ENCODE peak calls at places on chromosomes 16 and 17, in nine cellular contexts. V is H9, Z is bronchial epithelial cell, N is keratinocyte, G is HFF-Myc, R is nephron progenitor cell, D is astrocyte, I is dorsolateral prefrontal cortex, H is GM23338. F is an unnamed sample.
A peak's percentile ranks its signal among the peaks of the same experiment; 100 is the strongest.

GRCh38 chr17:19933221-19933620 is 44.4 kb downstream of the AKAP10 start:
- DNase-seq in V (no peak), Z (no peak), N (no peak), G (no peak), R (no peak), D (peak; percentile 25), I (no peak), H (no peak), F (no peak)

GRCh38 chr16:72873853-72874252 is 174.1 kb downstream of the ZFHX3 start:
- DNase-seq in V (no peak), Z (no peak), N (no peak), G (no peak), R (no peak), D (no peak), I (no peak), H (no peak), F (no peak)

GRCh38 chr17:66633322-66633965 is 201.5 kb upstream of the CACNG5 start:
- DNase-seq in V (no peak), Z (no peak), N (no peak), G (no peak), R (no peak), D (peak; percentile 39), I (no peak), H (no peak), F (no peak)

GRCh38 chr17:81419886-81420768 is 24.9 kb downstream of the BAHCC1 start:
- DNase-seq in V (no peak), Z (no peak), N (no peak), G (no peak), R (no peak), D (no peak), I (no peak), H (no peak), F (no peak)

GRCh38 chr17:11693284-11693683 is 95.0 kb downstream of the DNAH9 start:
- DNase-seq in V (no peak), Z (no peak), N (no peak), G (no peak), R (no peak), D (no peak), I (no peak), H (no peak), F (no peak)

GRCh38 chr17:68840073-68840472 is 115.1 kb downstream of the ABCA8 start:
- DNase-seq in V (no peak), Z (no peak), N (no peak), G (no peak), R (no peak), D (no peak), I (peak; percentile 52), H (no peak), F (no peak)

GRCh38 chr17:82153295-82153691 is 55.3 kb upstream of the FASN start:
- DNase-seq in V (no peak), Z (no peak), N (no peak), G (no peak), R (no peak), D (no peak), I (no peak), H (no peak), F (no peak)

GRCh38 chr17:79023886-79024771 is at the start of gene C1QTNF1:
- DNase-seq in V (peak; percentile 73), Z (no peak), N (no peak), G (no peak), R (peak; percentile 75), D (no peak), I (no peak), H (peak; percentile 87), F (peak; percentile 61)

GRCh38 chr16:73154063-73154870 is 106.3 kb upstream of the ZFHX3 start:
- DNase-seq in V (no peak), Z (no peak), N (no peak), G (no peak), R (no peak), D (no peak), I (peak; percentile 46), H (no peak), F (no peak)

GRCh38 chr16:82405696-82406095 is 221.1 kb upstream of the CDH13 start:
- DNase-seq in V (no peak), Z (no peak), N (no peak), G (no peak), R (no peak), D (no peak), I (no peak), H (no peak), F (no peak)

GRCh38 chr16:13936596-13937081 is 16.7 kb downstream of the ERCC4 start:
- DNase-seq in V (no peak), Z (peak; percentile 77), N (no peak), G (no peak), R (no peak), D (peak; percentile 29), I (no peak), H (no peak), F (no peak)

GRCh38 chr17:65527381-65527780 is 34.1 kb downstream of the AXIN2 start:
- DNase-seq in V (peak; percentile 29), Z (no peak), N (no peak), G (no peak), R (no peak), D (no peak), I (no peak), H (no peak), F (no peak)

GRCh38 chr16:52747196-52747595 is 200.3 kb upstream of the TOX3 start:
- DNase-seq in V (no peak), Z (no peak), N (no peak), G (no peak), R (no peak), D (peak; percentile 4), I (no peak), H (no peak), F (no peak)

GRCh38 chr16:47644166-47644565 is 183.0 kb downstream of the PHKB start:
- DNase-seq in V (no peak), Z (peak; percentile 51), N (no peak), G (peak; percentile 25), R (no peak), D (peak; percentile 88), I (no peak), H (no peak), F (no peak)

GRCh38 chr17:60231691-60232090 is 81.9 kb downstream of the CA4 start:
- DNase-seq in V (no peak), Z (peak; percentile 38), N (no peak), G (no peak), R (no peak), D (peak; percentile 28), I (no peak), H (no peak), F (no peak)

GRCh38 chr16:51988977-51989376 is 558.0 kb downstream of the TOX3 start:
- DNase-seq in V (no peak), Z (no peak), N (no peak), G (no peak), R (no peak), D (no peak), I (no peak), H (no peak), F (no peak)

GRCh38 chr17:67836205-67836987 is 11.1 kb downstream of the BPTF start:
- DNase-seq in V (no peak), Z (no peak), N (no peak), G (no peak), R (no peak), D (peak; percentile 61), I (no peak), H (no peak), F (no peak)

GRCh38 chr17:43710101-43710500 is 48.4 kb upstream of the MEOX1 start:
- DNase-seq in V (no peak), Z (peak; percentile 41), N (peak; percentile 89), G (no peak), R (no peak), D (no peak), I (no peak), H (no peak), F (no peak)

GRCh38 chr17:66747561-66748275 is 87.2 kb upstream of the CACNG5 start:
- DNase-seq in V (no peak), Z (peak; percentile 46), N (no peak), G (no peak), R (no peak), D (peak; percentile 86), I (no peak), H (no peak), F (peak; percentile 62)

DNA sequence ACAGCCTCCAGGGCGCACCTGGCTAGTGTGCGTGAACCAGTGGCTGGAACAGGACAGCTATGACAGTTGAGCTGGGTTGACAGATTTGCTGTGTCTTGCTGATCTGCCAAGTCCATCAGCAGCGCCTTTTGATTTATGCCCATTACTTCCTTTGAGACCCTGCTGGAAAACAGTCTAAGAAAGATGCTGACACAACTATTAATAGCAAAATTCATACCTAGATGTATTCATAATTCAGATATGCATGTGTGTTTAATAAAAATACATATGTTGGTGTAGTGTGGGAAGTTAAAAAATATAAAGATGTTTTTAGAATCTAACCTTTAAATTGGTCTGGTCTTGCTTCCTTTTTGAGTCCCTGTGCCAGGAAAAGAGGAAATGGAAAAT is 40.2 kb upstream of the ENDOV start:
- DNase-seq in V (no peak), Z (no peak), N (no peak), G (no peak), R (no peak), D (no peak), I (no peak), H (no peak), F (no peak)
- TF ChIP-seq CTCF in V (no peak), Z (no peak), N (no peak), G (no peak), R (no peak), D (no peak), I (no peak), H (no peak), F (no peak)

DNA sequence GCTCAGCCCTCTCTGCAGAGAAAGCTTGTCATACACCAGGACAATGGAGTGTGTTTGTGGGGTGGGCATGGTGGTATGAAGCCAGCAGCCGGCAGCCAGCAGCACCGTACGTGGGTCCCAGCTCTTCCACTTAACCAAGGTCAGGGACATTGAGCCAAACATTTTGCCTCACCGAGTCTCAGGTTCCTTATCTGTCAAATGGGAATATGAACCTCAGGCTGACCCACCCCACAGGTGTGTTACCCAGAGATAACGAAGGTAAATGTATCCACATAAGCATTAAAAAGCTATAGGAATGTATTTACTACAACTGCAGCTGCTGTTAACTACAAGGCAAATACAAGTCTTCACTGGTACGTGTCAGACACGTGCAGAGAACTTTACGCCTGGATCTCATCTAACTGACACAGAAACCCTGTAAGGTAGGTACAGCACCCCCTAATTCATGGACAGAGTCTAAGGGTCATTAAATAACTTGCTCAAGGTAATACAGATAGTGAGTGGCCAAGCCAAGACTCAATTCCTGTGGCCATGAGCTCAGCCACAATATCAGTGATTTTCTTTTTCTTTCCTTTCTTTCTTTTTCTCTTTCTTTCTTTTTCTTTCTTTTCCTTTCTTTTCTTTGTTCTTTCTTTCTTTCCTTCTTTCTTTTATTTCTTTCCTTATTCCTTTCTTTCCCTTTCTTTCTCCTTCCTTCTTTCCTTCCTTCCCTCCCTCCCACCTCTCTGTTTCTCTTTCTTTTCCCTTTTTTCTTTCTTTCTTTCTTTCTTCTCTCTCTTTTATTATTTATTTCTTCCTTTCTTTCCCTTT is 990 bp downstream of the SLC5A11 start:
- DNase-seq in V (no peak), Z (no peak), N (no peak), G (no peak), R (no peak), D (no peak), I (no peak), H (no peak), F (no peak)
- TF ChIP-seq CTCF in V (no peak), Z (no peak), N (no peak), G (no peak), R (no peak), D (no peak), I (no peak), H (no peak), F (no peak)

GRCh38 chr16:54633943-54634362 is 296.7 kb upstream of the IRX5 start:
- DNase-seq in V (peak; percentile 41), Z (peak; percentile 36), N (no peak), G (no peak), R (peak; percentile 24), D (no peak), I (no peak), H (peak; percentile 85), F (peak; percentile 46)
- TF ChIP-seq CTCF in V (peak; percentile 84), Z (peak; percentile 64), N (peak; percentile 64), G (peak; percentile 61), R (peak; percentile 54), D (peak; percentile 42), I (no peak), H (peak; percentile 92), F (peak; percentile 36)

GRCh38 chr16:86252596-86252995 is 257.7 kb upstream of the FOXF1 start:
- DNase-seq in V (peak; percentile 78), Z (no peak), N (no peak), G (no peak), R (peak; percentile 40), D (no peak), I (no peak), H (peak; percentile 89), F (peak; percentile 50)
- TF ChIP-seq CTCF in V (peak; percentile 87), Z (no peak), N (no peak), G (peak; percentile 61), R (peak; percentile 45), D (peak; percentile 14), I (no peak), H (peak; percentile 76), F (peak; percentile 65)